ENCODE peak calls at places on chromosomes 6 and 20, in six cellular contexts. J is hepatocyte, D is ascending aorta, C is pancreas, Z is body of pancreas, L is mesenchymal stem cell. R is an unnamed sample.
A peak's percentile ranks its signal among the peaks of the same experiment; 100 is the strongest.

GRCh38 chr6:92201618-92202017 is 1217.7 kb downstream of the EPHA7 start:
- DNase-seq in J (no peak), D (no peak), C (no peak), Z (no peak), L (peak; percentile 49), R (peak; percentile 1)

GRCh38 chr20:44017905-44018683 is 103.4 kb downstream of the TOX2 start:
- DNase-seq in J (peak; percentile 68), D (peak; percentile 83), C (peak; percentile 45), Z (peak; percentile 75), L (peak; percentile 87), R (peak; percentile 92)

GRCh38 chr20:44970243-44970757 is 4.0 kb downstream of the STK4 start:
- DNase-seq in J (no peak), D (no peak), C (no peak), Z (no peak), L (peak; percentile 11), R (peak; percentile 9)

GRCh38 chr6:122014961-122015360 is 384.5 kb upstream of the HSF2 start:
- DNase-seq in J (no peak), D (no peak), C (no peak), Z (no peak), L (peak; percentile 84), R (peak; percentile 90)

GRCh38 chr20:32007787-32008616 is 2.2 kb upstream of the CCM2L start:
- DNase-seq in J (no peak), D (peak; percentile 68), C (no peak), Z (peak; percentile 25), L (no peak), R (no peak)

GRCh38 chr6:3350252-3350826 is 91.6 kb downstream of the PSMG4 start:
- DNase-seq in J (no peak), D (no peak), C (no peak), Z (no peak), L (no peak), R (no peak)

GRCh38 chr6:160756871-160757270 is 54.8 kb downstream of the PLG start:
- DNase-seq in J (no peak), D (no peak), C (no peak), Z (no peak), L (no peak), R (no peak)

GRCh38 chr6:169702640-169703246 is 817 bp downstream of the C6orf120 start:
- DNase-seq in J (peak; percentile 53), D (peak; percentile 68), C (peak; percentile 20), Z (peak; percentile 29), L (no peak), R (no peak)

GRCh38 chr6:157717266-157717870 is 105.7 kb upstream of the SNX9 start:
- DNase-seq in J (no peak), D (no peak), C (no peak), Z (no peak), L (no peak), R (no peak)

GRCh38 chr20:15942130-15942529 is 631.1 kb downstream of the KIF16B start:
- DNase-seq in J (no peak), D (no peak), C (no peak), Z (no peak), L (no peak), R (no peak)

GRCh38 chr6:5995705-5996686 is 10.7 kb downstream of the NRN1 start:
- DNase-seq in J (peak; percentile 66), D (no peak), C (no peak), Z (peak; percentile 33), L (no peak), R (peak; percentile 31)

GRCh38 chr6:4812068-4812467 is 35.9 kb downstream of the CDYL start:
- DNase-seq in J (no peak), D (no peak), C (no peak), Z (no peak), L (peak; percentile 38), R (peak; percentile 51)

GRCh38 chr20:10927936-10928860 is 254.4 kb upstream of the JAG1 start:
- DNase-seq in J (no peak), D (no peak), C (no peak), Z (no peak), L (peak; percentile 15), R (peak; percentile 66)

GRCh38 chr20:17406191-17406590 is 125.0 kb downstream of the BFSP1 start:
- DNase-seq in J (no peak), D (no peak), C (no peak), Z (no peak), L (no peak), R (no peak)

GRCh38 chr6:143248359-143248758 is 187.7 kb downstream of the AIG1 start:
- DNase-seq in J (no peak), D (no peak), C (no peak), Z (no peak), L (no peak), R (no peak)

GRCh38 chr6:155117266-155117665 is 122.2 kb downstream of the TIAM2 start:
- DNase-seq in J (no peak), D (no peak), C (no peak), Z (no peak), L (peak; percentile 63), R (peak; percentile 69)

GRCh38 chr20:13113731-13114130 is 105.0 kb downstream of the SPTLC3 start:
- DNase-seq in J (no peak), D (no peak), C (no peak), Z (no peak), L (no peak), R (no peak)

GRCh38 chr6:170174124-170174770 is 116.6 kb downstream of the DLL1 start:
- DNase-seq in J (no peak), D (peak; percentile 61), C (no peak), Z (peak; percentile 22), L (no peak), R (no peak)

GRCh38 chr6:167703781-167704180 is 122.9 kb upstream of the AFDN start:
- DNase-seq in J (no peak), D (no peak), C (no peak), Z (no peak), L (no peak), R (no peak)

GRCh38 chr6:111602481-111603404 is 2.9 kb downstream of the TRAF3IP2 start:
- DNase-seq in J (peak; percentile 62), D (peak; percentile 89), C (no peak), Z (peak; percentile 32), L (peak; percentile 93), R (peak; percentile 93)

GRCh38 chr6:131255911-131256310 is 120.6 kb downstream of the AKAP7 start:
- DNase-seq in J (no peak), D (no peak), C (no peak), Z (no peak), L (no peak), R (peak; percentile 29)

GRCh38 chr20:4809707-4810106 is 88.0 kb downstream of the PRND start:
- DNase-seq in J (no peak), D (no peak), C (no peak), Z (no peak), L (no peak), R (no peak)

GRCh38 chr6:104921896-104922295 is 35.0 kb upstream of the LIN28B start:
- DNase-seq in J (no peak), D (no peak), C (no peak), Z (no peak), L (no peak), R (no peak)

GRCh38 chr6:68468244-68468884 is 166.7 kb upstream of the ADGRB3 start:
- DNase-seq in J (no peak), D (no peak), C (no peak), Z (no peak), L (no peak), R (peak; percentile 38)

GRCh38 chr6:109515781-109516409 is 32.9 kb upstream of the ZBTB24 start:
- DNase-seq in J (no peak), D (no peak), C (no peak), Z (no peak), L (no peak), R (peak; percentile 18)

GRCh38 chr6:30507849-30508843 is 18.8 kb downstream of the HLA-E start:
- DNase-seq in J (no peak), D (no peak), C (no peak), Z (no peak), L (no peak), R (no peak)

GRCh38 chr6:49911252-49911651 is 44.9 kb upstream of the CRISP1 start:
- DNase-seq in J (no peak), D (no peak), C (no peak), Z (no peak), L (no peak), R (no peak)

DNA sequence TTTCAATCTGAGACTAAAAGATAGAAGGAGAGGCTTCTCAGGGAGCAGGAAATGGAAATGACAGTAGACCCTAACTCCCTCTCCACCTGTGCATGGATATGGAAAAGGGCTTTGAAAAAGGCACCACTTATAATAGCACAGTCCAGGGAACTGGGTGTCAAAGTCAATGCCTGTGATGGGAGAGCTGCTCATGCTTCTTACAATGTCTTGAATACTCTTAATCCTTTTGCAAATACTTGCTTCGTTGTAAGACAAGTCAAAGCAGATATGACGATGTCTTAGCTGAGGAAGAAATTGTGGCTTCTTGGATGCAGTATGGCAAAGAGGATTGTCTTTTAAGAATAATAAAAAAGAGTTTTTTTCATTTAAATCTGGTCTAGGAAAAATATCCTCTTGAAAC is 369.6 kb upstream of the CITED2 start:
- DNase-seq in J (no peak), D (no peak), C (no peak), Z (no peak), L (no peak), R (no peak)
- H3K27ac ChIP-seq in J (peak overlapping the region; percentile 76), D (no peak overlapping the region), C (no peak overlapping the region), Z (no peak overlapping the region), L (peak overlapping the region; percentile 80), R (no peak overlapping the region)

DNA sequence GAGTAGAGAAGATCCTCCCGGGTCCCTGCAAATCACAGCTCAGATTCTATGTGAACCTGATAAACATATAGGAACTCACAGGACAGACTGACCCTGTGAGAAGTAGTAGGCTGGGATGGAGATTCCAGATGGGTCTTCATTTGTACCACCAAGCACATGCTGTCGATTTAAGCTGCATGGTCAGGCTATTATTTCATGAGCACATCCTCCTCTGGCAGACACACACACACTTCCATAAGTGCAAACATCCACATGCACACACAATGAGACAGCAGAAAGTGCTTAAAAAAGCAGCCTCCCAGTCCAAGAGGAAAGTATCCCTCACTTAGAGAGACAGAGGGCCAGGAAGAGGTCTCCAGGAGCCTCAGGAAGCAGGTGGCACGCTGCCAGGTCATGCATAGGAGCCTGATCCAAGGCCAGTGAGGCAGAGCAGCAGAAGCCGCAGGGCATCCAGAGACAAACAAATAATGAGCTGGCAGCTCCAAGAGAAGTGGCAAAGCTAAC is 131.8 kb downstream of the UNC5CL start:
- DNase-seq in J (no peak), D (no peak), C (no peak), Z (peak; percentile 53), L (peak; percentile 11), R (peak; percentile 62)
- H3K27ac ChIP-seq in J (no peak overlapping the region), D (no peak overlapping the region), C (no peak overlapping the region), Z (peak overlapping the region; percentile 8), L (no peak overlapping the region), R (no peak overlapping the region)

GRCh38 chr6:34248727-34249468 is at the start of gene SMIM29:
- DNase-seq in J (peak; percentile 97), D (peak; percentile 98), C (peak; percentile 96), Z (peak; percentile 98), L (peak; percentile 96), R (peak; percentile 90)

GRCh38 chr6:34247481-34248197 is 1.2 kb downstream of the SMIM29 start:
- DNase-seq in J (no peak), D (peak; percentile 65), C (no peak), Z (no peak), L (no peak), R (no peak)

GRCh38 chr6:34248198-34248726 is 544 bp downstream of the SMIM29 start:
- DNase-seq in J (peak; percentile 68), D (peak; percentile 85), C (peak; percentile 61), Z (peak; percentile 65), L (peak; percentile 54), R (no peak)

GRCh38 chr6:34246249-34246562 is 2.6 kb downstream of the SMIM29 start:
- DNase-seq in J (no peak), D (peak; percentile 63), C (no peak), Z (no peak), L (no peak), R (no peak)

GRCh38 chr6:34246563-34247391 is 2.0 kb downstream of the SMIM29 start:
- DNase-seq in J (peak; percentile 47), D (peak; percentile 57), C (no peak), Z (no peak), L (peak; percentile 65), R (no peak)
- H3K27ac ChIP-seq in J (no peak overlapping the region), D (peak overlapping the region; percentile 28), C (no peak overlapping the region), Z (no peak overlapping the region), L (peak overlapping the region; percentile 3), R (peak overlapping the region; percentile 49)

GRCh38 chr6:52590634-52590985 is 13.8 kb upstream of the TRAM2 start:
- DNase-seq in J (no peak), D (no peak), C (no peak), Z (no peak), L (peak; percentile 69), R (peak; percentile 57)
- H3K27ac ChIP-seq in J (peak overlapping the region; percentile 85), D (no peak overlapping the region), C (no peak overlapping the region), Z (no peak overlapping the region), L (no peak overlapping the region), R (peak overlapping the region; percentile 15)

R was measured in fibroblast of lung.